ENCODE peak calls at places on chromosome 17, in five cellular contexts. T, X, H, B and F are unnamed samples.

GRCh38 chr17:41322264-41322902 is 6.9 kb upstream of the KRTAP17-1 start:
- DNase-seq in H (peak; percentile 79), T (peak; percentile 50), X (no peak), B (peak; percentile 17), F (peak; percentile 43)

GRCh38 chr17:82873521-82873920 is 33.7 kb upstream of the ZNF750 start:
- DNase-seq in H (no peak), T (no peak), X (no peak), B (no peak), F (no peak)

GRCh38 chr17:29070795-29071194 is 27.9 kb downstream of the PIPOX start:
- DNase-seq in X (no peak), H (no peak), B (no peak), T (no peak), F (no peak)

GRCh38 chr17:16101440-16101839 is 101.8 kb downstream of the TTC19 start:
- DNase-seq in X (no peak), T (no peak), B (no peak), H (no peak), F (no peak)

GRCh38 chr17:73747221-73748002 is 103.2 kb upstream of the SDK2 start:
- DNase-seq in T (no peak), B (peak; percentile 77), X (no peak), H (no peak), F (no peak)

GRCh38 chr17:81468765-81469121 is 43.9 kb downstream of the ACTG1 start:
- DNase-seq in H (no peak), T (no peak), X (no peak), B (no peak), F (no peak)

GRCh38 chr17:79389896-79390295 is 221.0 kb downstream of the RBFOX3 start:
- DNase-seq in X (no peak), B (no peak), H (no peak), T (no peak), F (no peak)

GRCh38 chr17:1992541-1992940 is 32.6 kb downstream of the RTN4RL1 start:
- DNase-seq in X (no peak), H (no peak), B (no peak), T (no peak), F (no peak)

GRCh38 chr17:40068917-40069750 is 6.4 kb downstream of the THRA start:
- DNase-seq in T (peak; percentile 76), X (no peak), H (peak; percentile 86), B (peak; percentile 94), F (peak; percentile 70)

GRCh38 chr17:15900871-15901270 is 44.1 kb upstream of the ADORA2B start:
- DNase-seq in H (no peak), B (no peak), T (no peak), X (no peak), F (no peak)

GRCh38 chr17:29615492-29616299 is 7.0 kb downstream of the CORO6 start:
- DNase-seq in T (peak; percentile 61), X (peak; percentile 79), B (peak; percentile 89), H (peak; percentile 80), F (peak; percentile 92)

GRCh38 chr17:6191405-6192095 is 121.4 kb downstream of the WSCD1 start:
- DNase-seq in X (no peak), T (no peak), H (no peak), B (no peak), F (no peak)

GRCh38 chr17:79691931-79692330 is 38.8 kb upstream of the ENPP7 start:
- DNase-seq in T (no peak), H (no peak), B (no peak), X (no peak), F (no peak)

GRCh38 chr17:49739662-49740271 is 24.2 kb downstream of the FAM117A start:
- DNase-seq in X (no peak), T (peak; percentile 67), H (peak; percentile 31), B (peak; percentile 85), F (peak; percentile 63)

GRCh38 chr17:48593840-48594411 is 347 bp upstream of the HOXB5 start:
- DNase-seq in B (peak; percentile 67), H (peak; percentile 90), X (no peak), T (peak; percentile 96), F (peak; percentile 89)

GRCh38 chr17:7589891-7590611 is at the start of gene SOX15:
- DNase-seq in B (no peak), H (no peak), T (peak; percentile 50), X (no peak), F (no peak)

GRCh38 chr17:43169561-43170139 is 1.4 kb upstream of the NBR1 start:
- DNase-seq in X (peak; percentile 42), B (peak; percentile 68), H (peak; percentile 47), T (peak; percentile 49), F (peak; percentile 22)

GRCh38 chr17:51595965-51596364 is 335.6 kb downstream of the UTP18 start:
- DNase-seq in X (no peak), B (no peak), H (no peak), T (no peak), F (no peak)

GRCh38 chr17:956905-957304 is 22.7 kb downstream of the NXN start:
- DNase-seq in H (no peak), T (peak; percentile 64), B (no peak), X (peak; percentile 62), F (no peak)

GRCh38 chr17:80487511-80487910 is 11.1 kb upstream of the NPTX1 start:
- DNase-seq in H (no peak), B (no peak), X (no peak), T (no peak), F (no peak)

GRCh38 chr17:43766413-43767052 is 7.9 kb upstream of the SOST start:
- DNase-seq in B (peak; percentile 55), X (no peak), T (peak; percentile 74), H (peak; percentile 60), F (no peak)

GRCh38 chr17:5560361-5560988 is 23.8 kb downstream of the NLRP1 start:
- DNase-seq in X (no peak), H (no peak), T (no peak), B (no peak), F (no peak)

GRCh38 chr17:68433211-68433610 is 24.1 kb downstream of the WIPI1 start:
- DNase-seq in T (no peak), X (no peak), B (no peak), H (no peak), F (no peak)

GRCh38 chr17:68431045-68431608 is 26.2 kb downstream of the WIPI1 start:
- DNase-seq in X (no peak), H (no peak), B (no peak), T (no peak), F (no peak)

GRCh38 chr17:68429881-68430280 is 27.4 kb downstream of the WIPI1 start:
- DNase-seq in B (no peak), T (no peak), X (no peak), H (no peak), F (no peak)

GRCh38 chr17:68432086-68432864 is 25.0 kb downstream of the WIPI1 start:
- DNase-seq in B (no peak), H (no peak), X (no peak), T (no peak), F (no peak)

DNA sequence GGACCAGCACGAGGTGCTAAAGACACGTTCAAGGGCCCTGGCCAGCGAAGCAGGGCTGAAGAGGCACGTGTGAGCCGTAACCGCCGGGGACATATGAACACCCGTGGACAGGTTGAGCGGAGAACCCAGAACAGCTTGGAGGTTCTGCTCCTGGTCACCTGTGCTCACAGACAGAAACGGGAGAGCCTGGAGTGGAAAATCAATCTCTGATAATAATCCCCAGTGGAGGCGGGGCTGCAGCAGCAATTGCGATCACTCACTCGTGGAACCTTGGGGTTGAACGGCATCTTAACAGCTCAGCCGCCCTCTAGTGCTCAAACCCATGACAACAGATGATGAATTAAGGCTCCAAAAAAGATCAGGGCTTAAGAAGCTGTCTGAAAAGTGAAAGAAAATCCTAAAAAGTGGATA is 25.6 kb downstream of the WIPI1 start:
- DNase-seq in B (no peak), X (no peak), H (peak; percentile 43), T (peak; percentile 41), F (peak; percentile 30)
- TF ChIP-seq CTCF in B (no peak), X (no peak), H (peak; percentile 22), T (peak; percentile 44), F (no peak)

DNA sequence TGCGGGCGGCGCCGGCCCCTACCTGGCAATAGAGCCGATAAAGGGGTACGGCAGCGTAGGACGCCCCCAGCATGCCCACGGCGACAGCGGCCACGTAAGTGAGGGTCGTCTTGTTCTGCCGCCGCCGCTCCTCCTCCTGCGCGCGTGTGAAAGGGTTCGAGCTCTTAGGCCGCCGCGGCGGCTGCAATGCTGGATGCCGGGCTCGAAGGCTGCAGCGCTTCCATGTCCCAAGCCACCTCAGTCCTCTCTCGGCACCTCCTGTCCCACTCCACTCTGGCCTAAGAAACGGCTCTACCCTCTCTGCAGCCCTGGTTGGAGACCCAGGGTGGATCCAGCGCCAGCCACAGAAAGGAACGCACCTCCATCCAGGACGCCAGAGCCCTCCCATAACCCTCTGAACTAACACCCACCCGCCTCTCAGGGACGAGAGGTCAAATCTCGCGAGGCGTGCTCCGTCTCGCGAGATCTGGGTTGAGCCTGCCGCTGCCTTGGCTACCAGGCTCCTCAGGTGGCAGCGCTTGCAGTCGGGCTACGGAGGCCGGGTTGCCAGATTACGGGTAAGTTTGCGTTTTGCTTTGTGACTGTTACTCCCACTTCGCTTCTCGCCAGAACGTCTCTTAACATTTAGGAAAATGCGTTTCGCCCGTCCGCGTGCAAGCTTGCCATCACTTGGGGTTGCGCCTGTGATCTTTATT is at the start of the genes COX11 and STXBP4:
- DNase-seq in H (peak; percentile 97), B (peak; percentile 97), T (peak; percentile 97), X (peak; percentile 96), F (peak; percentile 95)
- TF ChIP-seq CTCF in H (no peak), B (peak; percentile 12), T (peak; percentile 64), X (no peak), F (peak; percentile 50)

GRCh38 chr17:65942592-65942991 is 249.3 kb downstream of the CEP112 start:
- DNase-seq in H (no peak), T (no peak), X (no peak), B (no peak), F (no peak)

GRCh38 chr17:65936013-65936412 is 255.9 kb downstream of the CEP112 start:
- DNase-seq in X (no peak), T (no peak), B (no peak), H (peak; percentile 67), F (no peak)

DNA sequence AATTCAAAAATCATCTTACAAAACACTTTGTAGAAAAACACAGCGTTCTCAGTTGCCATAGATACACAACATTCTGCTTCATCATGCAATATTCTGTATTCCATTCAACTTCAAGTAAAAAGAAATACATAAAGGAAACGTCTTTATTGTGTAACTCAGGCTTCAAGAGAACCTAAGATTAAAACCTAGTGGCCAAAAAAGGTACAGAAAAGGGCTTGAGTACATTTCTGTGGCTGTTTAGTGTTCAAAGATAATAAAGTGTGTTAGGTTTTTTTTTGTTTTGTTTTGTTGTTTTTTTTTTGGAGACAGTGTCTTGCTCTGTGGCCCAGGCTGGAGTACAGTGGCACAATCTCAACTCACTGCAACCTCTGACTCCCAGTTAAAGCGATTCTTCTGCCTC is 250.4 kb downstream of the CEP112 start:
- DNase-seq in B (no peak), T (no peak), X (no peak), H (peak; percentile 6), F (no peak)
- TF ChIP-seq CTCF in B (no peak), T (peak; percentile 37), X (no peak), H (peak; percentile 20), F (no peak)

DNA sequence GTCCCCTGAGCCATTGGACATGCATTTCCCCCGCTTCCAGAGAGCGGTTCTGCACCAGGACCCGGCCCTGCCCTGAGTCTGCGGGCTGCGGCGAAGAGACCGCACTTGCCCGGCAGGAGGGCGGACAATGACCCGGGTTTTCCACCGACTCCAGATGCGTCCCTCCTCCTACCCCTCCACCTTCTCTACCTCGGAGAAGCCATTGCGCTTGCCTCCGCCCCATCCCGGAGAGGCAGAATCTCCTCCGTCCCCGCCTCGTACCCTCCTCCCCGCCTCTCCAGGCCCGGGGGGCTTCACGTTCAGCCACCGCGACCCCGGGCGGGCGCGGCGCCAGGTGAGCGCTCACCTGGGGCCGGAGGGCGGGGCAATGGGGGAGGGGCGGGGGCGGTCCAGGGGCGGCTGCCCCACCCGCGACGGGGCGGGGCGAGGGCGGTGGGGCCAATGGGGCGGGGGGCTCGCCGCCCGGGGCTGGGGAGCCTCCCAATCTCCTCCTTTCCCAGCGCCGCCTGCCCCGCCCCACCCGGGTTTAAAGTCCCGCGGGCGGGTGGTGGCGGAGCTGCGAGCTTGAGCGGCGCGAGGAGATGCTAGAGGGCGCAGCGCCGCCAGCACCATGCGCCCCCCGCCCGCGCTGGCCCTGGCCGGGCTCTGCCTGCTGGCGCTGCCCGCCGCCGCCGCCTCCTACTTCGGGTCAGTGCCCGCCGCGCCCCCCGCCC is at the start of gene WNT9B:
- DNase-seq in B (peak; percentile 62), X (peak; percentile 90), T (peak; percentile 90), H (no peak), F (no peak)
- TF ChIP-seq CTCF in B (no peak), X (no peak), T (peak; percentile 17), H (no peak), F (no peak)